ENCODE peak calls at places on chromosomes 6 and 20, in six cellular contexts. Y is GM23338, A is stomach, K is sigmoid colon, E is SK-N-MC, P is K562. C is an unnamed sample.

GRCh38 chr6:41647061-41647511 is 8.8 kb downstream of the MDFI start:
- DNase-seq in E (no peak), P (no peak), A (no peak), Y (no peak), K (no peak), C (no peak)

GRCh38 chr6:116971959-116972358 is 94.9 kb downstream of the RFX6 start:
- DNase-seq in P (peak; percentile 29), K (no peak), E (no peak), A (no peak), Y (peak; percentile 68), C (no peak)

GRCh38 chr20:47336013-47336754 is 20.3 kb downstream of the ZMYND8 start:
- DNase-seq in K (peak; percentile 94), P (no peak), E (no peak), A (no peak), Y (no peak), C (peak; percentile 67)

GRCh38 chr6:129648819-129649491 is 61.0 kb downstream of the ARHGAP18 start:
- DNase-seq in A (no peak), E (no peak), P (no peak), K (no peak), Y (no peak), C (no peak)

GRCh38 chr20:20441259-20441658 is 73.4 kb downstream of the INSM1 start:
- DNase-seq in E (no peak), P (no peak), Y (peak; percentile 33), K (no peak), A (no peak), C (no peak)

GRCh38 chr6:1630771-1631217 is 21.1 kb downstream of the FOXC1 start:
- DNase-seq in A (no peak), K (peak; percentile 28), Y (no peak), P (peak; percentile 64), E (no peak), C (no peak)

GRCh38 chr6:130269969-130270635 is 47.4 kb upstream of the SAMD3 start:
- DNase-seq in P (no peak), Y (no peak), K (no peak), A (no peak), E (no peak), C (no peak)

GRCh38 chr6:91482498-91482897 is 895.6 kb upstream of the MAP3K7 start:
- DNase-seq in E (no peak), A (no peak), P (no peak), K (no peak), Y (no peak), C (no peak)

GRCh38 chr20:50475879-50476292 is 34.3 kb upstream of the PTPN1 start:
- DNase-seq in K (no peak), P (peak; percentile 83), E (no peak), A (peak; percentile 42), Y (no peak), C (no peak)

GRCh38 chr20:39904713-39905112 is 784.3 kb downstream of the MAFB start:
- DNase-seq in E (no peak), P (no peak), K (no peak), A (no peak), Y (no peak), C (no peak)

GRCh38 chr6:53658992-53659391 is 6.6 kb downstream of the KLHL31 start:
- DNase-seq in P (no peak), Y (no peak), E (no peak), A (no peak), K (no peak), C (no peak)

GRCh38 chr6:112007254-112007653 is 46.6 kb upstream of the CCN6 start:
- DNase-seq in P (no peak), A (no peak), Y (no peak), K (no peak), E (no peak), C (no peak)

GRCh38 chr6:14147891-14148290 is 30.3 kb downstream of the CD83 start:
- DNase-seq in P (no peak), A (no peak), K (no peak), E (no peak), Y (no peak), C (no peak)

GRCh38 chr6:42368156-42368555 is 83.6 kb downstream of the TRERF1 start:
- DNase-seq in A (no peak), Y (no peak), P (peak; percentile 36), K (no peak), E (no peak), C (no peak)

GRCh38 chr20:36775826-36776225 is 2.3 kb upstream of the DSN1 start:
- DNase-seq in E (no peak), P (no peak), Y (no peak), K (no peak), A (no peak), C (no peak)

GRCh38 chr20:36777576-36777975 is 4.0 kb upstream of the DSN1 start:
- DNase-seq in P (no peak), Y (no peak), K (no peak), A (no peak), E (no peak), C (no peak)

GRCh38 chr20:36778831-36779655 is 5.5 kb upstream of the DSN1 start:
- DNase-seq in E (no peak), A (no peak), Y (no peak), P (no peak), K (no peak), C (no peak)

GRCh38 chr20:36777152-36777551 is 3.6 kb upstream of the DSN1 start:
- DNase-seq in E (no peak), Y (no peak), P (peak; percentile 44), A (no peak), K (no peak), C (no peak)

GRCh38 chr20:36779656-36780025 is 6.1 kb upstream of the DSN1 start:
- DNase-seq in P (no peak), E (no peak), Y (peak; percentile 64), K (no peak), A (no peak), C (no peak)
- TF ChIP-seq POLR2AphosphoS5 in P (no peak), E (no peak), Y (no peak), K (no peak), A (no peak), C (no peak)

DNA sequence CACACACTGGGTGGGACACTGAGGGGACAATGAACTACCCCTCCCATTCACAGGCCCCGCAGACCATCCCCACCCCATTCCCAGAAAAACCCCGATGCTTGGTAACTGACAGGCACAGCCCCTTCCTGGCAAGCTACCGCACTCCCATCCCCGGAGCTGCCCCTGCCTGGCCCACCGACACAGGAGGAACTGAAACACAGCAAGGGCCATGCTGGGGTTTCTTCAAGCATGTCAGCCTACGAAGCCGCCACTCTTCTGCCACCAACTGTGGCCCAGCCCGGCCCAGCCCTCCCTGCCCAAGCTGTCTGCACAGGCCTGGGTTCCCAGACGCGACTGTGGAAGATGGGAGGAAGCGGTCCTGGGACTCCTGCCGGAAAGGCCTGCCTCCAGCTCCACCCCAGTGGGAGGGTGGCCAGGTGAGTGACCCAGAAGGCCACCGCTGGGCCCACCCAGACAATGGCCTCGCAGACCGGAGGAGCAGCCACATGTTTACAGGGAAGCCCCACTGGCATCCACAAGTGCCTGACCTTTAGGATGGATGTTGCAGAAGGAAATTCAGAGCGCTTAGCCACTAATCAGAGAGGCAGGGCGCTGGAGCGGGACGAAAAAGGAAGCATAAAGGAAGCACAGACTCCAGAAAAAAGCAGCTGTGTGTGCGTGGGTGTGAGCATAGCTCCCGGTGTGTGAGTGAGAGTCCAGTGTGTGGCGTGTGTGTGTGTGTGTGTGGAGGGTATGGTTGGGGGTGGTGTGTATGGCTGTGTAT is 91.5 kb downstream of the PRND start:
- DNase-seq in P (no peak), K (peak; percentile 68), E (no peak), Y (no peak), A (no peak), C (no peak)
- TF ChIP-seq POLR2AphosphoS5 in P (no peak), K (no peak), E (no peak), Y (no peak), A (no peak), C (no peak)

GRCh38 chr6:136549359-136550044 is 720 bp downstream of the MAP7 start:
- DNase-seq in P (peak; percentile 26), A (peak; percentile 31), K (no peak), E (no peak), Y (peak; percentile 64), C (no peak)

GRCh38 chr6:136552054-136552453 is 1.8 kb upstream of the MAP7 start:
- DNase-seq in P (peak; percentile 14), A (no peak), K (no peak), Y (no peak), E (no peak), C (no peak)

GRCh38 chr6:136551103-136551502 is 881 bp upstream of the MAP7 start:
- DNase-seq in P (peak; percentile 17), A (no peak), E (no peak), K (no peak), Y (no peak), C (no peak)

GRCh38 chr6:136550045-136550329 is 235 bp downstream of the MAP7 start:
- DNase-seq in K (no peak), P (peak; percentile 78), A (no peak), Y (no peak), E (no peak), C (no peak)

DNA sequence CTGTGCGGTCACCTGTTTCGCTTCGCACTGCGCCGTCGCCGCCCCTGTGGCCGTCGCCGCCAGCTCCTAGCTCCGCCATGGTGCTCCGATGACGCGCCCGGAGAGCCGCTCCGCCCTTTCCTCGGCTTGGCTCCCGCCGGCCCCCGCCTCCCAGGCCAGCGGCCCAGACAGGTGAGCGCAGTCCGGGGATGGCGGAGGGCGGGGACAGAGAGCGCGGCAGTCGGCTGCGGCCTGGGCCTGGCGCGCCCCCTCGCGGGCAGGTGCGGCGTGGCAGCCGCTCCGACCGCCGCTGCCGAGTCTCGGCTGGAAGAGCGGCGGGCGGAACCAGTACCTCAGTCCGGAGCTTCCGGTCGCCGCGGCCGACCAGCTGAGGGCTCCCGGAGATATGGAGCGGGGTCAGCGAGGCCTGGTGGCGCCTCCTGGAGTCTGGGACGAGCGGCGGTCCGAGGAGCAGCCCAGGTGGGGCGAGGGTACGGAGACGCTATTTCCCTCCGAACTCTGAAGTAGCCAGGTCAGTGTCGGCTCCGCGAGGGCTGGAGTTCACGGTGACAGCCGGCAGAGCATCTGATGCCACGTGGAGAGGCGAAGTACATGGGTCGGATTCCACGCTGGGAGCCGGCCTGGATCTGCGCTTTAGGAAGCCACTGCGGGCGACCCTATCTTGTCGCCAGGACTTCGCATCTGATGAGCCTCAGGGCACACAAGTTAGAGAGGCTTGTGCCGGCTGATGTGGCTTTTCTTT is at the start of gene MAP7:
- DNase-seq in P (peak; percentile 84), A (peak; percentile 94), Y (peak; percentile 96), K (peak; percentile 70), E (no peak), C (peak; percentile 87)
- TF ChIP-seq POLR2AphosphoS5 in P (no peak), A (no peak), Y (peak; percentile 78), K (no peak), E (no peak), C (no peak)

DNA sequence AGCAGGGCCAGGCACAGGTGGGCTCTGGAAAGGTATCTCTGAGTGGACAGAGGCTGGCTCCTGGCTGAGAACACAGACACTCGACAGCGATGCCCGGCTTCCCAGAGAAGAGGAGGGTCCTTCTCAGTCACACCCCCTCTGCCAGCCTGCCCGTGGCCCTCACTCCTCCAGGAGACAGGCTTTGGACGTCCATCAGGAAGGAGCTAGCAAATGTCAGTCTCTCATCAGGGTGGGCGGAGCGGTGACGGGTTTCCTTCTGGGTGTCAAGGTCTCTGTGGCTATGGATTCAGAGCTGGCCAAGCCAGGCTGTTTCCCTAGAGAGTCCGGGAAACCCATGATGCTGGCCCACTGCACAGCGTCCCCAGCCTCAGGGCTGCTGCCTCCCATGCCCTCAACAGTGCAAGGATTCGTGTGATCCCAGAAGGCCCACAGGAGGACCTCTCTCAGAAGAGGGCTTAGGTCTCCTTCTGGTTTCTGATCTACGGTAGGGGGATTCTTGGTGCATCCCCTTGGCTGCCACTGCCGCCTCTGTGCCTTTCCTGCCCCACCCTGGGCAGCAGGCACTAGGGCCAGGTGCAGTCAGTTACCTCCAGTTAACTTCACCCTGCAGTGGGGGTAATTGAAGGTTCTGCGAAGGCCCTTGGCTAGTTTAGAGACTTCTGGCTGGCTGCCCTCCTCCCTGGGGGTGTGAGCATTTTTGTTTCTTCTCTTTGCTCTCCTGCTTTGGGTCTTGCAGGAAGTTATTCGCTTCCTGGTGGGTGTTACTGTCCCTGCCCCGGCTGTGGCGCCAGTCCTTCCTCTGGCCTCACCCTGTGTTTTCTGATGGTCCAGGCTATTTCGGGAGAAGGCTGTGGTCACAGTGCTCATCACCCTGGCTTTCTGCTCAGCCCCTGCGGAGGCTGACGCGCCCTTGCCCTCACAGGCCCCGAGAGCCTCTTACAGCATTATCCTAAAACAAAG is 80.2 kb downstream of the CDH4 start:
- DNase-seq in E (no peak), A (no peak), Y (no peak), K (peak; percentile 39), P (no peak), C (no peak)
- TF ChIP-seq POLR2AphosphoS5 in E (no peak), A (no peak), Y (no peak), K (no peak), P (no peak), C (no peak)